ENCODE peak calls at places on chromosomes 1 and 21, in five cellular contexts. T is foreskin fibroblast, E is nephron progenitor cell, L is MCF 10A, G is BE2C. V is an unnamed sample.
A peak's percentile ranks its signal among the peaks of the same experiment; 100 is the strongest.

GRCh38 chr1:59455206-59455605 is 158.3 kb downstream of the FGGY start:
- DNase-seq in G (no peak), L (peak; percentile 20), T (peak; percentile 82), E (no peak), V (no peak)

GRCh38 chr1:150893336-150893913 is 6.5 kb downstream of the CTXND2 start:
- DNase-seq in G (no peak), T (no peak), E (no peak), L (no peak), V (no peak)

GRCh38 chr1:16717174-16718108 is 22.9 kb upstream of the RNU1-4 start:
- DNase-seq in G (no peak), L (peak; percentile 1), E (peak; percentile 54), T (no peak), V (no peak)

GRCh38 chr21:34913786-34914185 is 135.3 kb downstream of the RUNX1 start:
- DNase-seq in E (no peak), L (no peak), G (no peak), T (peak; percentile 81), V (no peak)

GRCh38 chr1:44855742-44856141 is 12.7 kb upstream of the PTCH2 start:
- DNase-seq in G (no peak), T (no peak), E (no peak), L (peak; percentile 32), V (no peak)

GRCh38 chr1:178613271-178613945 is 100.5 kb downstream of the TEX35 start:
- DNase-seq in G (no peak), L (no peak), E (no peak), T (peak; percentile 39), V (no peak)

GRCh38 chr1:22064751-22065402 is 12.4 kb downstream of the CDC42 start:
- DNase-seq in T (peak; percentile 68), G (no peak), L (no peak), E (no peak), V (peak; percentile 19)

GRCh38 chr1:70907563-70908310 is 139.9 kb downstream of the PTGER3 start:
- DNase-seq in G (no peak), T (no peak), E (no peak), L (no peak), V (no peak)

GRCh38 chr21:45390121-45390751 is 14.7 kb upstream of the COL18A1 start:
- DNase-seq in G (peak; percentile 5), E (no peak), T (no peak), L (no peak), V (no peak)

GRCh38 chr1:9767964-9768668 is 55.6 kb downstream of the CLSTN1 start:
- DNase-seq in L (peak; percentile 25), T (no peak), G (peak; percentile 20), E (no peak), V (no peak)

GRCh38 chr1:236301080-236301957 is 19.6 kb upstream of the ERO1B start:
- DNase-seq in T (no peak), E (no peak), L (no peak), G (no peak), V (no peak)

GRCh38 chr1:70528591-70529333 is 117.7 kb downstream of the CTH start:
- DNase-seq in L (peak; percentile 39), T (peak; percentile 60), G (peak; percentile 12), E (peak; percentile 40), V (no peak)

GRCh38 chr1:181206513-181206912 is 118.0 kb downstream of the IER5 start:
- DNase-seq in G (no peak), T (no peak), L (no peak), E (no peak), V (no peak)

GRCh38 chr1:169472759-169473158 is 13.0 kb downstream of the SLC19A2 start:
- DNase-seq in E (no peak), T (no peak), L (no peak), G (no peak), V (no peak)

GRCh38 chr1:213605732-213606131 is 382.0 kb upstream of the PROX1 start:
- DNase-seq in E (no peak), G (no peak), T (no peak), L (no peak), V (no peak)

GRCh38 chr21:41614456-41615010 is 106.6 kb upstream of the TMPRSS2 start:
- DNase-seq in G (no peak), T (no peak), E (no peak), L (no peak), V (no peak)

GRCh38 chr1:85862456-85862855 is 154.2 kb upstream of the ZNHIT6 start:
- DNase-seq in L (peak; percentile 40), T (peak; percentile 29), G (no peak), E (no peak), V (no peak)

GRCh38 chr1:42797414-42797813 is 12.6 kb downstream of the TMEM269 start:
- DNase-seq in G (no peak), L (no peak), T (no peak), E (no peak), V (no peak)

GRCh38 chr21:35882791-35883240 is 177.5 kb downstream of the SETD4 start:
- DNase-seq in G (no peak), T (peak; percentile 73), L (no peak), E (no peak), V (no peak)

GRCh38 chr1:61539720-61540462 is 185.1 kb downstream of the TM2D1 start:
- DNase-seq in E (no peak), G (no peak), T (peak; percentile 97), L (no peak), V (peak; percentile 65)

GRCh38 chr1:44689447-44689765 is 14.9 kb downstream of the ARMH1 start:
- DNase-seq in G (no peak), E (no peak), L (no peak), T (no peak), V (no peak)

GRCh38 chr1:89809556-89809955 is 11.3 kb upstream of the LRRC8D start:
- DNase-seq in E (no peak), T (peak; percentile 65), L (no peak), G (no peak), V (no peak)

GRCh38 chr1:202952818-202953217 is 5.3 kb downstream of the ADIPOR1 start:
- DNase-seq in L (peak; percentile 93), E (no peak), G (no peak), T (peak; percentile 55), V (no peak)

GRCh38 chr1:36664564-36665287 is 182.0 kb upstream of the CSF3R start:
- DNase-seq in T (no peak), E (no peak), G (no peak), L (no peak), V (no peak)

GRCh38 chr1:36669297-36669696 is 186.6 kb upstream of the CSF3R start:
- DNase-seq in T (no peak), E (no peak), G (no peak), L (no peak), V (no peak)

GRCh38 chr1:36663772-36664430 is 181.2 kb upstream of the CSF3R start:
- DNase-seq in E (no peak), L (no peak), G (no peak), T (no peak), V (no peak)

GRCh38 chr1:36667836-36668235 is 185.1 kb upstream of the CSF3R start:
- DNase-seq in T (no peak), E (no peak), L (no peak), G (no peak), V (no peak)

DNA sequence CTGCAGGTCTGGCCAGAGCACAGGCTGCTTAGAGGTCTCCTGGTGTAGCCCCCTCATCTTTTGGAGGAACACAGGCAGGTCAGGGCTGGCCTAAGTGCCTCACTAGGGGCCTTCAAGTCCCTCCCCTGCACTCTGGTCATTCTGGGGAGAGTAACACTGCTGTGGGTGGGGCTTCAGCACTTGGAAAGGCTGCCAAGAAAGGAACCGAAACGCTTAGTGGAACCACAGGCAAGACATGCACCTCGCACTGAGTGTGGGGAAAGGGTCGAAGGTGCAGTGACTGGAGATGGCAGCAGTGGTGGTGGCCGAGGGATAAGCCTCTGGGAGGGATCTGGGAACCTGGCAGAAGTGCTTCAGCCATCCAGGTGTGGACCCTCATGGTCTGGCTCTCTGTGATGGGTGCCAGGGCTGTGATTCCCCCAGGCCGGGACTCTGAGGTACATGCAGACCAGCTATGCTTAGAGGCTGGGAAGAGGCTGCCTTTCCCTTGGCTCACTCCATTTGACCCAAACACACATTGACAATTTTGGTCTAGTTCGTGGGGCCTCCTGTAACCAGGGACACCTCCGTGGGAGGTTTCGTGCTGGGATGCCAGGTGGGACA is 182.9 kb upstream of the CSF3R start:
- DNase-seq in E (no peak), G (no peak), T (no peak), L (no peak), V (no peak)
- TF ChIP-seq CTCF in E (no peak), G (no peak), T (no peak), L (no peak), V (no peak)

DNA sequence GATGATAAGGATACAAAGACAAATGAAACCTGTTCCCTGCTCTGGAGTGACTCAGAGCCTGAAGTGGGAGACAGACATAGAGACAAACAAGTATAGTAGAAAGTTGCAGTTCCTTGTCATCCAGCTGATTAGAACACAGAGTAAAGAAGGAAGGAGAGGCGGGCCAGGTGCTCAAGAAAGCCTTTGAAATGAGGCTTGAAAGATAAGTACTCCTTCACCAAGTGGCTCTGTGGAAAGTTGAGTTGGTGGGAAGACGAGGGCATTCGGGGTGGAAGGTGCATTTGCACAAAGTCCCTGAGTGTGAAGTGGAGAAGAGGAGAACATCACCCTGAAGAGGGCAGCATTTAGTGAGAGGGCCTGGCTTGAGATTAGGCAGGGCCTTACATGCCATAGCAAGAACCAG is 17.0 kb downstream of the MARK1 start:
- DNase-seq in T (peak; percentile 24), L (peak; percentile 61), G (no peak), E (no peak), V (no peak)
- TF ChIP-seq CTCF in T (no peak), L (peak; percentile 19), G (peak; percentile 31), E (no peak), V (no peak)

GRCh38 chr1:226425431-226426031 is 17.6 kb upstream of the PARP1 start:
- DNase-seq in G (no peak), E (peak; percentile 32), T (no peak), L (no peak), V (no peak)

GRCh38 chr1:226425004-226425378 is 17.1 kb upstream of the PARP1 start:
- DNase-seq in E (no peak), G (no peak), L (no peak), T (no peak), V (no peak)

GRCh38 chr1:226422478-226422877 is 14.6 kb upstream of the PARP1 start:
- DNase-seq in T (no peak), L (no peak), G (no peak), E (no peak), V (no peak)

GRCh38 chr1:226427131-226427530 is 19.2 kb upstream of the PARP1 start:
- DNase-seq in T (no peak), E (no peak), G (no peak), L (no peak), V (no peak)

DNA sequence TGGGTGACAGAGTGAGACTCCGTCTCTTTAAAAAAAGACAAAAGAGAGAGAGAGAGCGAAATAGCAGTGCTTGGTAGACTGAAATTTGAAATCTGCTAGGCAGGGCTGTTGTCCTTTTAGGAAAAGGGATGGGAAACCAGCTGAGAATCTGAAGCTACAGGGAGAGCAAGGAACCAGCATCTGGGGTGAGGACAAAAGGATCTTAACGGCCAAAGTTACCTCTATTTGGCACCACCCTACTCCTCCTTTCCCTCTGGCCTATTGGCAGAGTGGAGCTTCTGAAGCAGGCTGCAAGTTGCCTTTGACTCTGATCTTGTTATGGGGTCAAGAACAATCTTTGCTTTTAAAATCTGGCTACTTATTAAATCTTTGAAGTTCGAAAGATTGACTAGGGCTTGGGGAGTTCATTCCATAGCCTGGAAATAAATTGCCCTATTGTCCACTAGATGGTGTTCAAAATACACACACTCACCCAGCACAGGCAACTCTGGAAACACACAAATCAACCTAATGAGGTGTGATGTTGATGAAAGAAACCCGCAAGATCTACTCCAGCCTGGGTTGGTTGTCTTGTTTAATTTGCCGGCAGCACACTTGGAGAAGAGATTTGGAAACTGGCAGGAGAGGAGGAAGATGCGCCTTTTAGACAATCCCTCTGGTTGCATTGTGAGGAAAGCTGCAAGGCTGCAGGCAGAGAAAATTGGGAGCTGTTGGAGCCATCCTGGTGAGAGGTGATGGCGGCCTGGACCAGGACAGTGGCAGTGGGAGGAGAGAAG is 16.5 kb upstream of the PARP1 start:
- DNase-seq in T (peak; percentile 41), G (no peak), E (no peak), L (peak; percentile 77), V (no peak)
- TF ChIP-seq CTCF in T (peak; percentile 45), G (peak; percentile 71), E (peak; percentile 54), L (peak; percentile 88), V (no peak)

GRCh38 chr21:26965567-26966359 is 1.1 kb downstream of the ADAMTS5 start:
- DNase-seq in T (peak; percentile 80), G (peak; percentile 71), L (no peak), E (peak; percentile 73), V (no peak)
- TF ChIP-seq CTCF in T (peak; percentile 27), G (peak; percentile 50), L (no peak), E (peak; percentile 46), V (peak; percentile 34)

V was measured in AG09319.